ENCODE peak calls at places on chromosomes 11 and 22, in ten cellular contexts. One of them, this sample, is unnamed.

GRCh38 chr22:47748887-47749286 is 986.4 kb downstream of the TBC1D22A start:
- DNase-seq in heart left ventricle: no peak
- DNase-seq in epithelial cell of proximal tubule: no peak
- DNase-seq in right lobe of liver: no peak
- DNase-seq in fibroblast of the aortic adventitia: no peak
- DNase-seq in astrocyte of the cerebellum: no peak
- DNase-seq in AG10803: no peak
- DNase-seq in upper lobe of right lung: no peak
- DNase-seq in foreskin fibroblast: no peak
- DNase-seq in left ventricle myocardium inferior: no peak
- DNase-seq in this sample: no peak

GRCh38 chr11:95065336-95065735 is 1.4 kb upstream of the SRSF8 start:
- DNase-seq in right lobe of liver: no peak
- DNase-seq in upper lobe of right lung: no peak
- DNase-seq in epithelial cell of proximal tubule: no peak
- DNase-seq in astrocyte of the cerebellum: no peak
- DNase-seq in left ventricle myocardium inferior: no peak
- DNase-seq in fibroblast of the aortic adventitia: no peak
- DNase-seq in heart left ventricle: no peak
- DNase-seq in foreskin fibroblast: no peak
- DNase-seq in AG10803: no peak
- DNase-seq in this sample: no peak

GRCh38 chr11:96235725-96236124 is 107.3 kb downstream of the MAML2 start:
- DNase-seq in AG10803: peak
- DNase-seq in heart left ventricle: no peak
- DNase-seq in upper lobe of right lung: no peak
- DNase-seq in fibroblast of the aortic adventitia: no peak
- DNase-seq in epithelial cell of proximal tubule: no peak
- DNase-seq in astrocyte of the cerebellum: no peak
- DNase-seq in left ventricle myocardium inferior: no peak
- DNase-seq in foreskin fibroblast: no peak
- DNase-seq in right lobe of liver: no peak
- DNase-seq in this sample: no peak

GRCh38 chr11:101478587-101479375 is 105.0 kb downstream of the TRPC6 start:
- DNase-seq in AG10803: no peak
- DNase-seq in heart left ventricle: no peak
- DNase-seq in left ventricle myocardium inferior: no peak
- DNase-seq in fibroblast of the aortic adventitia: no peak
- DNase-seq in epithelial cell of proximal tubule: no peak
- DNase-seq in astrocyte of the cerebellum: no peak
- DNase-seq in upper lobe of right lung: no peak
- DNase-seq in right lobe of liver: no peak
- DNase-seq in foreskin fibroblast: peak
- DNase-seq in this sample: no peak

GRCh38 chr11:57502870-57503269 is 12.6 kb downstream of the SLC43A1 start:
- DNase-seq in astrocyte of the cerebellum: no peak
- DNase-seq in heart left ventricle: no peak
- DNase-seq in upper lobe of right lung: no peak
- DNase-seq in fibroblast of the aortic adventitia: no peak
- DNase-seq in right lobe of liver: no peak
- DNase-seq in AG10803: no peak
- DNase-seq in epithelial cell of proximal tubule: no peak
- DNase-seq in foreskin fibroblast: no peak
- DNase-seq in left ventricle myocardium inferior: no peak
- DNase-seq in this sample: no peak

GRCh38 chr11:60336767-60337391 is 9.8 kb downstream of the MS4A6E start:
- DNase-seq in astrocyte of the cerebellum: no peak
- DNase-seq in right lobe of liver: no peak
- DNase-seq in epithelial cell of proximal tubule: no peak
- DNase-seq in upper lobe of right lung: no peak
- DNase-seq in AG10803: no peak
- DNase-seq in left ventricle myocardium inferior: no peak
- DNase-seq in foreskin fibroblast: no peak
- DNase-seq in fibroblast of the aortic adventitia: no peak
- DNase-seq in heart left ventricle: no peak
- DNase-seq in this sample: no peak

GRCh38 chr22:41229730-41230398 is 10.9 kb downstream of the CHADL start:
- DNase-seq in right lobe of liver: no peak
- DNase-seq in epithelial cell of proximal tubule: no peak
- DNase-seq in foreskin fibroblast: no peak
- DNase-seq in heart left ventricle: peak
- DNase-seq in astrocyte of the cerebellum: no peak
- DNase-seq in upper lobe of right lung: no peak
- DNase-seq in fibroblast of the aortic adventitia: no peak
- DNase-seq in AG10803: no peak
- DNase-seq in left ventricle myocardium inferior: peak
- DNase-seq in this sample: no peak

GRCh38 chr11:43546561-43547410 is 133.8 kb upstream of the HSD17B12 start:
- DNase-seq in upper lobe of right lung: no peak
- DNase-seq in astrocyte of the cerebellum: no peak
- DNase-seq in foreskin fibroblast: no peak
- DNase-seq in fibroblast of the aortic adventitia: no peak
- DNase-seq in epithelial cell of proximal tubule: no peak
- DNase-seq in left ventricle myocardium inferior: no peak
- DNase-seq in heart left ventricle: no peak
- DNase-seq in right lobe of liver: no peak
- DNase-seq in AG10803: no peak
- DNase-seq in this sample: no peak

GRCh38 chr11:27672836-27673464 is 27.3 kb downstream of the BDNF start:
- DNase-seq in fibroblast of the aortic adventitia: peak
- DNase-seq in right lobe of liver: no peak
- DNase-seq in upper lobe of right lung: no peak
- DNase-seq in heart left ventricle: no peak
- DNase-seq in AG10803: peak
- DNase-seq in epithelial cell of proximal tubule: no peak
- DNase-seq in foreskin fibroblast: peak
- DNase-seq in left ventricle myocardium inferior: no peak
- DNase-seq in astrocyte of the cerebellum: no peak
- DNase-seq in this sample: peak

GRCh38 chr22:43890901-43891331 is 897 bp downstream of the PNPLA5 start:
- DNase-seq in fibroblast of the aortic adventitia: no peak
- DNase-seq in left ventricle myocardium inferior: no peak
- DNase-seq in AG10803: no peak
- DNase-seq in right lobe of liver: peak
- DNase-seq in upper lobe of right lung: peak
- DNase-seq in epithelial cell of proximal tubule: no peak
- DNase-seq in heart left ventricle: no peak
- DNase-seq in foreskin fibroblast: no peak
- DNase-seq in astrocyte of the cerebellum: no peak
- DNase-seq in this sample: no peak

GRCh38 chr11:2123628-2123960 is 15.6 kb downstream of the IGF2 start:
- DNase-seq in left ventricle myocardium inferior: no peak
- DNase-seq in upper lobe of right lung: no peak
- DNase-seq in astrocyte of the cerebellum: no peak
- DNase-seq in AG10803: no peak
- DNase-seq in heart left ventricle: no peak
- DNase-seq in foreskin fibroblast: no peak
- DNase-seq in right lobe of liver: peak
- DNase-seq in fibroblast of the aortic adventitia: no peak
- DNase-seq in epithelial cell of proximal tubule: no peak
- DNase-seq in this sample: no peak

GRCh38 chr11:705646-706438 is at the start of gene EPS8L2:
- DNase-seq in fibroblast of the aortic adventitia: no peak
- DNase-seq in astrocyte of the cerebellum: no peak
- DNase-seq in left ventricle myocardium inferior: no peak
- DNase-seq in foreskin fibroblast: no peak
- DNase-seq in heart left ventricle: no peak
- DNase-seq in AG10803: no peak
- DNase-seq in right lobe of liver: peak
- DNase-seq in epithelial cell of proximal tubule: no peak
- DNase-seq in upper lobe of right lung: peak
- DNase-seq in this sample: no peak

GRCh38 chr22:25081409-25081824 is 118.2 kb upstream of the CRYBB3 start:
- DNase-seq in epithelial cell of proximal tubule: no peak
- DNase-seq in fibroblast of the aortic adventitia: no peak
- DNase-seq in right lobe of liver: no peak
- DNase-seq in upper lobe of right lung: no peak
- DNase-seq in foreskin fibroblast: peak
- DNase-seq in heart left ventricle: no peak
- DNase-seq in left ventricle myocardium inferior: no peak
- DNase-seq in AG10803: no peak
- DNase-seq in astrocyte of the cerebellum: no peak
- DNase-seq in this sample: peak

GRCh38 chr22:38766076-38766777 is 10.4 kb upstream of the SUN2 start:
- DNase-seq in left ventricle myocardium inferior: peak
- DNase-seq in right lobe of liver: peak
- DNase-seq in AG10803: peak
- DNase-seq in foreskin fibroblast: peak
- DNase-seq in astrocyte of the cerebellum: no peak
- DNase-seq in upper lobe of right lung: no peak
- DNase-seq in fibroblast of the aortic adventitia: peak
- DNase-seq in epithelial cell of proximal tubule: no peak
- DNase-seq in heart left ventricle: no peak
- DNase-seq in this sample: peak

GRCh38 chr22:17838180-17838865 is 64.1 kb upstream of the BID start:
- DNase-seq in AG10803: no peak
- DNase-seq in upper lobe of right lung: no peak
- DNase-seq in foreskin fibroblast: no peak
- DNase-seq in fibroblast of the aortic adventitia: no peak
- DNase-seq in left ventricle myocardium inferior: no peak
- DNase-seq in epithelial cell of proximal tubule: no peak
- DNase-seq in astrocyte of the cerebellum: no peak
- DNase-seq in right lobe of liver: no peak
- DNase-seq in heart left ventricle: no peak
- DNase-seq in this sample: no peak
- H3K4me3 ChIP-seq in AG10803: no peak
- H3K4me3 ChIP-seq in upper lobe of right lung: no peak
- H3K4me3 ChIP-seq in foreskin fibroblast: no peak
- H3K4me3 ChIP-seq in fibroblast of the aortic adventitia: no peak
- H3K4me3 ChIP-seq in left ventricle myocardium inferior: no peak
- H3K4me3 ChIP-seq in epithelial cell of proximal tubule: no peak
- H3K4me3 ChIP-seq in astrocyte of the cerebellum: no peak
- H3K4me3 ChIP-seq in right lobe of liver: no peak
- H3K4me3 ChIP-seq in heart left ventricle: no peak
- H3K4me3 ChIP-seq in this sample: no peak

DNA sequence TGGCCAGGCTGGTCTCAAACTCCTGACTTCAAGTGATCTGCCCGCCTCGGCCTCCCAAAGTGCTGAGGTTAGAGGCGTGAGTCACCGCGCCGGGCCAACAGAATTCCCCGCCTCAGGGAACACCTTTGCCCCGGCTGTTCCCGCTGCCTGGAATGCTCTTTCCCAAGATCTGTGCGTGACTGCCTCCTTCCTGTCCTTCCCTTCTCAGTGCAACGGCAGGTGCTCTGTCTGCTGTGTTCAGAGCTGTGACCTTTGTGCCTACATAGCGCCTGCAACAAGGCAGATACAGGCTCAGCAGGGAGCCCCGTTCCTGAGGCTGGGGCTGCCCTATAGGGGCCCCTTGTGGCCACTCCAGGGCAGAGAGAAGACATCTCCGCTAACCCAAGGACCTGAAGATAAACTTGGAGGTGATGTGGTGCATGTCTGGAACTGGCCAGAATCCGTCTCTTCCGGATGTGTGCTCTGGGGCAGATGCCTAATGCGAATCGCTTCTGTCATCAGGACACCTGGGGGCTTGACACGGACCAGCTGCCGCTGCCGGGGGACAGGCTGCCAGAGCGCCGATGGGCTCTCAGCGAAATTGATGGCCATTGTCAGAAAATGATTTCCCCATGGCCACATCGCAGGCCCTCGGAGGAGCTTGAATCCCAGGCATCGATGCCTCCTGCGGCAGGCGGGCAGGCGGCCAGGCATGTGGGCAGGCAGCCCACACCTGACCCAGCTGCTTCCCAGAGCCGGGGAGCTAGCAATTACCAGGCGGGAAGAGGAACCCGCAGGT is 43.5 kb upstream of the TCF20 start:
- DNase-seq in heart left ventricle: no peak
- DNase-seq in epithelial cell of proximal tubule: peak
- DNase-seq in fibroblast of the aortic adventitia: no peak
- DNase-seq in upper lobe of right lung: no peak
- DNase-seq in AG10803: no peak
- DNase-seq in foreskin fibroblast: no peak
- DNase-seq in left ventricle myocardium inferior: peak
- DNase-seq in astrocyte of the cerebellum: no peak
- DNase-seq in right lobe of liver: peak
- DNase-seq in this sample: peak
- TF ChIP-seq CTCF in heart left ventricle: peak
- TF ChIP-seq CTCF in epithelial cell of proximal tubule: peak
- TF ChIP-seq CTCF in fibroblast of the aortic adventitia: peak
- TF ChIP-seq CTCF in upper lobe of right lung: peak
- TF ChIP-seq CTCF in AG10803: no peak
- TF ChIP-seq CTCF in foreskin fibroblast: peak
- TF ChIP-seq CTCF in left ventricle myocardium inferior: peak
- TF ChIP-seq CTCF in astrocyte of the cerebellum: peak
- TF ChIP-seq CTCF in right lobe of liver: peak
- TF ChIP-seq CTCF in this sample: peak

DNA sequence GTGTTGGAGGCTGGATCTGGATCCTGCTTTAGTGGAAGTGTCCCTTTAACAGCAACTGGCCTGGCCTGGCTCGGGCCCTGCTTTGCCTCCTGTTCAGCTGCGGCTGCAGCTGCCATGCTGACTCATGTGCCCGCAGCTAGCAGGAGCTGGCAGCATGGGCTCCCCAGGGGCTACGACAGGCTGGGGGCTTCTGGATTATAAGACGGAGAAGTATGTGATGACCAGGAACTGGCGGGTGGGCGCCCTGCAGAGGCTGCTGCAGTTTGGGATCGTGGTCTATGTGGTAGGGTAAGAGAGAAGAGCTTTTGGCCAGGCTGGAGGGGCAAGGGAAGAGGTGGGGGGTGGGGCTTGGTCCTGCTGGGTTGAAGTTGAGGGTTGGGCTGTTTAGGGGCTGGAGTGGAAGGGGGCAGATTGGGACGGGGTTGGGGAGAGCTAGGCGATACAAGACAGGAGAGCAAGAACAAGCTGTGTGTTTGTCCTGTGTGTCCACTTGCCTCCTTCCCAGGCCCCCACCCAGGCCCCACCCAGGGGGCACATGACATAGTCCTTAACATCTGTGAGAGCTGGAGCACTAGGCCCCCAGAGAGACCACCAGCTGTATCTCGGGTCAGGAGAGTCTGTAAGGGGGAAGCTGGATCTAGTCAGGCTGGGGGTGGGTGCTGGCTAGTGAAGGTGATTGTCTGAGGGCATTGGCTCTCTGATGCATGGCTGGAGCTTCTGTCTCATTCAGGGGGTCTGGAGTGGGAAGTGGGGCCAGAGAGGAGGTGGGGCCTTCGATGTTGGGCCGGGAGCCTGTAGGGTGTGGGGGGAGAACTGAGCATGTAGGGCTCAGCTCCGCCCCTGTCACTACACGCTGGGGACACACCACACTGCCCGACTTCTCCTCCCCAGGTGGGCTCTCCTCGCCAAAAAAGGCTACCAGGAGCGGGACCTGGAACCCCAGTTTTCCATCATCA is at the start of gene P2RX6:
- DNase-seq in fibroblast of the aortic adventitia: no peak
- DNase-seq in foreskin fibroblast: no peak
- DNase-seq in heart left ventricle: no peak
- DNase-seq in AG10803: peak
- DNase-seq in epithelial cell of proximal tubule: no peak
- DNase-seq in right lobe of liver: no peak
- DNase-seq in astrocyte of the cerebellum: no peak
- DNase-seq in upper lobe of right lung: no peak
- DNase-seq in left ventricle myocardium inferior: no peak
- DNase-seq in this sample: peak
- H3K4me3 ChIP-seq in fibroblast of the aortic adventitia: peak
- H3K4me3 ChIP-seq in foreskin fibroblast: peak
- H3K4me3 ChIP-seq in heart left ventricle: no peak
- H3K4me3 ChIP-seq in AG10803: peak
- H3K4me3 ChIP-seq in epithelial cell of proximal tubule: peak
- H3K4me3 ChIP-seq in right lobe of liver: peak
- H3K4me3 ChIP-seq in astrocyte of the cerebellum: peak
- H3K4me3 ChIP-seq in upper lobe of right lung: peak
- H3K4me3 ChIP-seq in left ventricle myocardium inferior: peak
- H3K4me3 ChIP-seq in this sample: peak

GRCh38 chr11:34623463-34623862 is 2.6 kb downstream of the EHF start:
- DNase-seq in epithelial cell of proximal tubule: no peak
- DNase-seq in foreskin fibroblast: no peak
- DNase-seq in right lobe of liver: no peak
- DNase-seq in fibroblast of the aortic adventitia: no peak
- DNase-seq in left ventricle myocardium inferior: no peak
- DNase-seq in upper lobe of right lung: no peak
- DNase-seq in astrocyte of the cerebellum: no peak
- DNase-seq in AG10803: no peak
- DNase-seq in heart left ventricle: no peak
- DNase-seq in this sample: no peak
- TF ChIP-seq CTCF in epithelial cell of proximal tubule: no peak
- TF ChIP-seq CTCF in foreskin fibroblast: no peak
- TF ChIP-seq CTCF in right lobe of liver: no peak
- TF ChIP-seq CTCF in fibroblast of the aortic adventitia: no peak
- TF ChIP-seq CTCF in left ventricle myocardium inferior: no peak
- TF ChIP-seq CTCF in upper lobe of right lung: no peak
- TF ChIP-seq CTCF in astrocyte of the cerebellum: no peak
- TF ChIP-seq CTCF in AG10803: no peak
- TF ChIP-seq CTCF in heart left ventricle: no peak
- TF ChIP-seq CTCF in this sample: no peak